ENCODE peak calls at places on chromosomes 12 and 14, in seven cellular contexts. One of them, this sample, is unnamed. For H3K4me1, the result is how much of the 10 kb centered on the place peaks cover.

GRCh38 chr14:22530101-22530500 is 58.9 kb downstream of the DAD1 start:
- DNase-seq in H1: no peak
- DNase-seq in K562: no peak
- DNase-seq in A549: no peak
- DNase-seq in IMR-90: no peak
- DNase-seq in prostate gland: no peak
- DNase-seq in tibial nerve: no peak
- DNase-seq in this sample: no peak

GRCh38 chr12:12719496-12719895 is 2.3 kb downstream of the CDKN1B start:
- DNase-seq in prostate gland: no peak
- DNase-seq in H1: no peak
- DNase-seq in IMR-90: no peak
- DNase-seq in K562: no peak
- DNase-seq in tibial nerve: no peak
- DNase-seq in A549: no peak
- DNase-seq in this sample: no peak

GRCh38 chr12:102669056-102669455 is 188.7 kb upstream of the IGF1 start:
- DNase-seq in H1: no peak
- DNase-seq in A549: no peak
- DNase-seq in IMR-90: no peak
- DNase-seq in tibial nerve: no peak
- DNase-seq in prostate gland: no peak
- DNase-seq in K562: no peak
- DNase-seq in this sample: no peak

GRCh38 chr14:37181441-37181840 is 9.0 kb upstream of the SLC25A21 start:
- DNase-seq in prostate gland: no peak
- DNase-seq in H1: no peak
- DNase-seq in tibial nerve: no peak
- DNase-seq in K562: no peak
- DNase-seq in A549: no peak
- DNase-seq in IMR-90: no peak
- DNase-seq in this sample: no peak

GRCh38 chr12:45415393-45415817 is 199.5 kb downstream of the ANO6 start:
- DNase-seq in A549: peak
- DNase-seq in prostate gland: no peak
- DNase-seq in H1: no peak
- DNase-seq in K562: peak
- DNase-seq in IMR-90: peak
- DNase-seq in tibial nerve: no peak
- DNase-seq in this sample: no peak

GRCh38 chr12:129193263-129193871 is 340.1 kb downstream of the GLT1D1 start:
- DNase-seq in prostate gland: no peak
- DNase-seq in tibial nerve: no peak
- DNase-seq in IMR-90: no peak
- DNase-seq in A549: peak
- DNase-seq in H1: peak
- DNase-seq in K562: peak
- DNase-seq in this sample: peak

GRCh38 chr12:126950266-126950665 is 1316.7 kb upstream of the TMEM132C start:
- DNase-seq in A549: no peak
- DNase-seq in H1: no peak
- DNase-seq in IMR-90: no peak
- DNase-seq in tibial nerve: no peak
- DNase-seq in prostate gland: no peak
- DNase-seq in K562: no peak
- DNase-seq in this sample: no peak

GRCh38 chr12:78241472-78241871 is 410.8 kb downstream of the NAV3 start:
- DNase-seq in tibial nerve: no peak
- DNase-seq in K562: no peak
- DNase-seq in H1: no peak
- DNase-seq in A549: no peak
- DNase-seq in prostate gland: no peak
- DNase-seq in IMR-90: no peak
- DNase-seq in this sample: no peak

GRCh38 chr12:104870797-104871196 is 87.3 kb downstream of the SLC41A2 start:
- DNase-seq in A549: no peak
- DNase-seq in IMR-90: no peak
- DNase-seq in K562: no peak
- DNase-seq in tibial nerve: no peak
- DNase-seq in H1: no peak
- DNase-seq in prostate gland: no peak
- DNase-seq in this sample: no peak

GRCh38 chr14:105909046-105909827 is 382.9 kb downstream of the TMEM121 start:
- DNase-seq in H1: no peak
- DNase-seq in A549: no peak
- DNase-seq in K562: no peak
- DNase-seq in tibial nerve: no peak
- DNase-seq in prostate gland: no peak
- DNase-seq in IMR-90: no peak
- DNase-seq in this sample: no peak

GRCh38 chr12:57190037-57190436 is 26.6 kb upstream of the NXPH4 start:
- DNase-seq in tibial nerve: no peak
- DNase-seq in H1: no peak
- DNase-seq in K562: no peak
- DNase-seq in A549: no peak
- DNase-seq in IMR-90: no peak
- DNase-seq in prostate gland: no peak
- DNase-seq in this sample: no peak

GRCh38 chr14:82270286-82270685 is 736.6 kb upstream of the SEL1L start:
- DNase-seq in H1: no peak
- DNase-seq in IMR-90: no peak
- DNase-seq in K562: no peak
- DNase-seq in prostate gland: no peak
- DNase-seq in A549: no peak
- DNase-seq in tibial nerve: no peak
- DNase-seq in this sample: no peak

GRCh38 chr12:57530396-57531142 is 7.9 kb downstream of the MBD6 start:
- DNase-seq in A549: no peak
- DNase-seq in tibial nerve: no peak
- DNase-seq in prostate gland: no peak
- DNase-seq in H1: no peak
- DNase-seq in K562: no peak
- DNase-seq in IMR-90: no peak
- DNase-seq in this sample: no peak

GRCh38 chr12:52007158-52007921 is 594 bp downstream of the TAMALIN start:
- DNase-seq in A549: no peak
- DNase-seq in prostate gland: no peak
- DNase-seq in H1: no peak
- DNase-seq in K562: no peak
- DNase-seq in tibial nerve: no peak
- DNase-seq in IMR-90: no peak
- DNase-seq in this sample: peak

GRCh38 chr12:104215638-104216297 is at the start of gene TXNRD1:
- DNase-seq in tibial nerve: peak
- DNase-seq in H1: peak
- DNase-seq in prostate gland: peak
- DNase-seq in K562: peak
- DNase-seq in A549: peak
- DNase-seq in IMR-90: peak
- DNase-seq in this sample: peak

GRCh38 chr12:123041811-123042655 is 61.6 kb downstream of the ARL6IP4 start:
- DNase-seq in K562: no peak
- DNase-seq in IMR-90: peak
- DNase-seq in A549: no peak
- DNase-seq in tibial nerve: no peak
- DNase-seq in H1: no peak
- DNase-seq in prostate gland: no peak
- DNase-seq in this sample: peak

GRCh38 chr14:33848706-33849454 is 102.0 kb downstream of the EGLN3 start:
- DNase-seq in IMR-90: peak
- DNase-seq in H1: peak
- DNase-seq in prostate gland: peak
- DNase-seq in K562: peak
- DNase-seq in tibial nerve: no peak
- DNase-seq in A549: peak
- DNase-seq in this sample: peak

GRCh38 chr14:60656755-60657608 is 7.7 kb upstream of the SIX1 start:
- DNase-seq in tibial nerve: no peak
- DNase-seq in A549: peak
- DNase-seq in IMR-90: peak
- DNase-seq in K562: peak
- DNase-seq in prostate gland: peak
- DNase-seq in H1: peak
- DNase-seq in this sample: peak

GRCh38 chr14:52949711-52950409 is 990 bp downstream of the FERMT2 start:
- DNase-seq in A549: peak
- DNase-seq in K562: no peak
- DNase-seq in H1: no peak
- DNase-seq in prostate gland: peak
- DNase-seq in tibial nerve: peak
- DNase-seq in IMR-90: peak
- DNase-seq in this sample: no peak

GRCh38 chr12:88889326-88890110 is 309.2 kb upstream of the KITLG start:
- DNase-seq in prostate gland: no peak
- DNase-seq in A549: no peak
- DNase-seq in IMR-90: peak
- DNase-seq in tibial nerve: no peak
- DNase-seq in K562: no peak
- DNase-seq in H1: no peak
- DNase-seq in this sample: no peak

GRCh38 chr12:52062167-52063080 is 7.4 kb upstream of the ATG101 start:
- DNase-seq in IMR-90: no peak
- DNase-seq in K562: no peak
- DNase-seq in H1: no peak
- DNase-seq in prostate gland: no peak
- DNase-seq in A549: no peak
- DNase-seq in tibial nerve: no peak
- DNase-seq in this sample: no peak

GRCh38 chr12:85814116-85814515 is 22.1 kb downstream of the RASSF9 start:
- DNase-seq in tibial nerve: no peak
- DNase-seq in A549: no peak
- DNase-seq in IMR-90: no peak
- DNase-seq in H1: no peak
- DNase-seq in prostate gland: no peak
- DNase-seq in K562: no peak
- DNase-seq in this sample: no peak

GRCh38 chr12:46483572-46484395 is 111.2 kb upstream of the SLC38A2 start:
- DNase-seq in IMR-90: peak
- DNase-seq in H1: no peak
- DNase-seq in A549: no peak
- DNase-seq in prostate gland: no peak
- DNase-seq in K562: peak
- DNase-seq in tibial nerve: no peak
- DNase-seq in this sample: no peak

GRCh38 chr12:42485823-42486222 is 103.7 kb downstream of the PRICKLE1 start:
- DNase-seq in K562: no peak
- DNase-seq in A549: no peak
- DNase-seq in IMR-90: no peak
- DNase-seq in tibial nerve: no peak
- DNase-seq in prostate gland: no peak
- DNase-seq in H1: peak
- DNase-seq in this sample: no peak
- H3K4me1 ChIP-seq in K562: under half
- H3K4me1 ChIP-seq in A549: under half
- H3K4me1 ChIP-seq in IMR-90: under half
- H3K4me1 ChIP-seq in tibial nerve: under half
- H3K4me1 ChIP-seq in prostate gland: under half
- H3K4me1 ChIP-seq in H1: under half
- H3K4me1 ChIP-seq in this sample: under half

DNA sequence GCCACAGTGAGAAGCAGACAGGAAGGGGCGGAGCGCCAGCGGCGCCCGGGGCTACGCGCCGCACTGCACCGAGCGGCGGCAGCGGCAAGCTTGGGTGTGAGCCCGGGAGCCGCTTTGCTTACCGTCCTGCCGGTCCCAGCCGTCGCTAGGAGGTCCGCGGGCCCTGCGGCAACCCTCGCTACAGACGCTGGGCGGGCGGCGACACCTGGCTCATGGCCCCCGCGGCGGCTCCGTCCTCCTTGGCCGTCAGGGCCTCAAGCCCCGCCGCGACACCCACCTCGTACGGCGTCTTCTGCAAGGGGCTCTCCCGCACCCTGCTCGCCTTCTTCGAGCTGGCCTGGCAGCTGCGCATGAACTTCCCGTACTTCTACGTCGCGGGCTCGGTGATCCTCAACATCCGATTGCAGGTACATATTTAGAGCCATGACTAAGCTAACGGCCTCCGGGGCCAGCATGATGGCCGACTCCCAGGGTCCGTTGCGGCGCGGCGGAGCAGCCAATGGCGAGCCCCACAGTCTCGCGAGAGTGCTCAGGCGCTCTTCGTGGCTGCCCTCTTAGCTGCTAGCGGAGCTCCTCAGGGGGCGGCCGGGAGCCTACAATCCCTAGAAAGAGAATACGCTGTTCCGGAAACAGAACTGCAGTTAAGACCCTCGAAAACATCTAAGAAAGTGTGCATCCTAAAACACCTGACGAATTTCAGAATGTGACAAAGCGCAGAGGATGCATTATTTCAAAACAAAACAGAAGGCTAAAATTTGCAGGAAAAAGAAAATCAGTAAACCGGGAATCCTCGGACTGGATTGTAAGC is at the start of gene SMIM10L1:
- DNase-seq in tibial nerve: peak
- DNase-seq in IMR-90: peak
- DNase-seq in H1: peak
- DNase-seq in K562: peak
- DNase-seq in prostate gland: peak
- DNase-seq in A549: peak
- DNase-seq in this sample: peak
- TF ChIP-seq POLR2A in tibial nerve: peak
- TF ChIP-seq POLR2A in IMR-90: peak
- TF ChIP-seq POLR2A in H1: peak
- TF ChIP-seq POLR2A in K562: peak
- TF ChIP-seq POLR2A in prostate gland: peak
- TF ChIP-seq POLR2A in A549: peak
- TF ChIP-seq POLR2A in this sample: peak

GRCh38 chr14:35404496-35405303 is at the start of gene NFKBIA:
- DNase-seq in prostate gland: peak
- DNase-seq in IMR-90: peak
- DNase-seq in tibial nerve: peak
- DNase-seq in A549: peak
- DNase-seq in K562: peak
- DNase-seq in H1: peak
- DNase-seq in this sample: peak
- H3K4me1 ChIP-seq in prostate gland: under half
- H3K4me1 ChIP-seq in IMR-90: under half
- H3K4me1 ChIP-seq in tibial nerve: half or more
- H3K4me1 ChIP-seq in A549: half or more
- H3K4me1 ChIP-seq in K562: under half
- H3K4me1 ChIP-seq in H1: under half
- H3K4me1 ChIP-seq in this sample: under half

GRCh38 chr12:124917135-124917840 is 2.8 kb upstream of the UBC start:
- DNase-seq in tibial nerve: peak
- DNase-seq in H1: peak
- DNase-seq in prostate gland: peak
- DNase-seq in K562: peak
- DNase-seq in A549: peak
- DNase-seq in IMR-90: peak
- DNase-seq in this sample: peak

GRCh38 chr12:124915249-124916236 is 1.1 kb upstream of the UBC start:
- DNase-seq in IMR-90: peak
- DNase-seq in A549: no peak
- DNase-seq in K562: peak
- DNase-seq in prostate gland: peak
- DNase-seq in H1: no peak
- DNase-seq in tibial nerve: peak
- DNase-seq in this sample: peak

GRCh38 chr12:124917841-124918621 is 3.6 kb upstream of the UBC start:
- DNase-seq in K562: peak
- DNase-seq in tibial nerve: no peak
- DNase-seq in IMR-90: peak
- DNase-seq in H1: no peak
- DNase-seq in A549: no peak
- DNase-seq in prostate gland: peak
- DNase-seq in this sample: no peak

GRCh38 chr12:124914392-124915248 is at the start of gene UBC:
- DNase-seq in A549: no peak
- DNase-seq in tibial nerve: peak
- DNase-seq in H1: peak
- DNase-seq in K562: peak
- DNase-seq in IMR-90: peak
- DNase-seq in prostate gland: peak
- DNase-seq in this sample: peak

GRCh38 chr12:124916370-124917134 is 2.1 kb upstream of the UBC start:
- DNase-seq in K562: peak
- DNase-seq in tibial nerve: peak
- DNase-seq in prostate gland: peak
- DNase-seq in H1: no peak
- DNase-seq in IMR-90: peak
- DNase-seq in A549: no peak
- DNase-seq in this sample: no peak
- TF ChIP-seq POLR2A in K562: peak
- TF ChIP-seq POLR2A in tibial nerve: peak
- TF ChIP-seq POLR2A in prostate gland: peak
- TF ChIP-seq POLR2A in H1: no peak
- TF ChIP-seq POLR2A in IMR-90: no peak
- TF ChIP-seq POLR2A in A549: no peak
- TF ChIP-seq POLR2A in this sample: peak